ENCODE peak calls at places on chromosomes 16 and 17, in seven cellular contexts. One of them, this sample, is unnamed.

GRCh38 chr16:79077391-79077790 is 523.1 kb downstream of the MAF start:
- DNase-seq in H1: no peak
- DNase-seq in GM12892: no peak
- DNase-seq in GM12878: no peak
- DNase-seq in HepG2: no peak
- DNase-seq in K562: no peak
- DNase-seq in SK-N-SH: no peak
- DNase-seq in this sample: no peak

GRCh38 chr16:77881355-77882003 is 93.1 kb downstream of the VAT1L start:
- DNase-seq in H1: no peak
- DNase-seq in GM12892: no peak
- DNase-seq in HepG2: no peak
- DNase-seq in GM12878: no peak
- DNase-seq in SK-N-SH: no peak
- DNase-seq in K562: no peak
- DNase-seq in this sample: no peak

GRCh38 chr17:5282639-5283217 is 644 bp downstream of the RABEP1 start:
- DNase-seq in HepG2: no peak
- DNase-seq in GM12892: peak
- DNase-seq in H1: no peak
- DNase-seq in SK-N-SH: no peak
- DNase-seq in GM12878: no peak
- DNase-seq in K562: peak
- DNase-seq in this sample: no peak

GRCh38 chr17:78185981-78186688 is 717 bp downstream of the TK1 start:
- DNase-seq in GM12892: no peak
- DNase-seq in SK-N-SH: peak
- DNase-seq in K562: peak
- DNase-seq in GM12878: no peak
- DNase-seq in H1: no peak
- DNase-seq in HepG2: no peak
- DNase-seq in this sample: no peak

GRCh38 chr16:29710227-29711219 is 31.5 kb downstream of the QPRT start:
- DNase-seq in SK-N-SH: peak
- DNase-seq in K562: peak
- DNase-seq in H1: no peak
- DNase-seq in GM12892: no peak
- DNase-seq in HepG2: peak
- DNase-seq in GM12878: no peak
- DNase-seq in this sample: no peak

GRCh38 chr16:84464116-84464515 is 40.3 kb downstream of the MEAK7 start:
- DNase-seq in SK-N-SH: no peak
- DNase-seq in GM12878: no peak
- DNase-seq in HepG2: no peak
- DNase-seq in H1: peak
- DNase-seq in GM12892: no peak
- DNase-seq in K562: no peak
- DNase-seq in this sample: no peak

GRCh38 chr17:7844292-7845154 is 10.3 kb upstream of the TMEM88 start:
- DNase-seq in K562: peak
- DNase-seq in H1: peak
- DNase-seq in SK-N-SH: peak
- DNase-seq in HepG2: peak
- DNase-seq in GM12892: peak
- DNase-seq in GM12878: peak
- DNase-seq in this sample: peak

GRCh38 chr16:81568749-81569087 is 124.1 kb downstream of the CMIP start:
- DNase-seq in GM12878: no peak
- DNase-seq in H1: no peak
- DNase-seq in K562: no peak
- DNase-seq in GM12892: no peak
- DNase-seq in SK-N-SH: no peak
- DNase-seq in HepG2: no peak
- DNase-seq in this sample: no peak

GRCh38 chr17:49987681-49988441 is 7.2 kb downstream of the DLX3 start:
- DNase-seq in SK-N-SH: peak
- DNase-seq in K562: no peak
- DNase-seq in HepG2: no peak
- DNase-seq in GM12878: no peak
- DNase-seq in GM12892: peak
- DNase-seq in H1: peak
- DNase-seq in this sample: peak

GRCh38 chr17:68963958-68964357 is 8.8 kb upstream of the ABCA8 start:
- DNase-seq in GM12892: no peak
- DNase-seq in H1: no peak
- DNase-seq in K562: no peak
- DNase-seq in SK-N-SH: no peak
- DNase-seq in GM12878: no peak
- DNase-seq in HepG2: no peak
- DNase-seq in this sample: no peak

GRCh38 chr16:29992371-29992967 is 2.9 kb downstream of the HIRIP3 start:
- DNase-seq in HepG2: no peak
- DNase-seq in H1: no peak
- DNase-seq in K562: peak
- DNase-seq in GM12892: no peak
- DNase-seq in GM12878: no peak
- DNase-seq in SK-N-SH: no peak
- DNase-seq in this sample: no peak

GRCh38 chr17:43601280-43602050 is 55.3 kb upstream of the ETV4 start:
- DNase-seq in HepG2: no peak
- DNase-seq in GM12878: no peak
- DNase-seq in SK-N-SH: no peak
- DNase-seq in GM12892: no peak
- DNase-seq in H1: no peak
- DNase-seq in K562: no peak
- DNase-seq in this sample: no peak

GRCh38 chr17:62675260-62675659 is 47.8 kb downstream of the MRC2 start:
- DNase-seq in SK-N-SH: no peak
- DNase-seq in GM12892: no peak
- DNase-seq in K562: no peak
- DNase-seq in GM12878: no peak
- DNase-seq in HepG2: no peak
- DNase-seq in H1: no peak
- DNase-seq in this sample: no peak

GRCh38 chr17:28925912-28926365 is 23.1 kb upstream of the DHRS13 start:
- DNase-seq in SK-N-SH: no peak
- DNase-seq in GM12892: no peak
- DNase-seq in K562: peak
- DNase-seq in GM12878: peak
- DNase-seq in H1: no peak
- DNase-seq in HepG2: no peak
- DNase-seq in this sample: no peak

GRCh38 chr16:47069291-47069690 is 74.5 kb downstream of the NETO2 start:
- DNase-seq in H1: no peak
- DNase-seq in GM12878: no peak
- DNase-seq in SK-N-SH: no peak
- DNase-seq in HepG2: no peak
- DNase-seq in GM12892: no peak
- DNase-seq in K562: no peak
- DNase-seq in this sample: no peak

GRCh38 chr17:28427372-28427771 is 21.4 kb upstream of the SLC46A1 start:
- DNase-seq in K562: no peak
- DNase-seq in H1: no peak
- DNase-seq in GM12878: no peak
- DNase-seq in SK-N-SH: no peak
- DNase-seq in HepG2: no peak
- DNase-seq in GM12892: no peak
- DNase-seq in this sample: no peak

GRCh38 chr16:48365601-48366164 is 19.5 kb downstream of the SIAH1 start:
- DNase-seq in SK-N-SH: peak
- DNase-seq in GM12892: peak
- DNase-seq in GM12878: no peak
- DNase-seq in K562: peak
- DNase-seq in HepG2: peak
- DNase-seq in H1: peak
- DNase-seq in this sample: peak

GRCh38 chr17:77214743-77215142 is 74.0 kb downstream of the SEC14L1 start:
- DNase-seq in GM12878: no peak
- DNase-seq in GM12892: no peak
- DNase-seq in HepG2: peak
- DNase-seq in SK-N-SH: peak
- DNase-seq in K562: peak
- DNase-seq in H1: peak
- DNase-seq in this sample: no peak

GRCh38 chr16:3401719-3402397 is 843 bp downstream of the ZNF174 start:
- DNase-seq in HepG2: peak
- DNase-seq in GM12892: no peak
- DNase-seq in H1: peak
- DNase-seq in K562: peak
- DNase-seq in SK-N-SH: peak
- DNase-seq in GM12878: no peak
- DNase-seq in this sample: peak

GRCh38 chr17:19867654-19868395 is at the start of gene ULK2:
- DNase-seq in GM12892: peak
- DNase-seq in GM12878: no peak
- DNase-seq in HepG2: no peak
- DNase-seq in K562: no peak
- DNase-seq in H1: peak
- DNase-seq in SK-N-SH: peak
- DNase-seq in this sample: peak

GRCh38 chr17:43645765-43646481 is 15.8 kb downstream of the MEOX1 start:
- DNase-seq in HepG2: no peak
- DNase-seq in SK-N-SH: peak
- DNase-seq in K562: no peak
- DNase-seq in H1: peak
- DNase-seq in GM12892: no peak
- DNase-seq in GM12878: no peak
- DNase-seq in this sample: no peak

GRCh38 chr17:67532326-67532871 is 155.3 kb downstream of the PITPNC1 start:
- DNase-seq in HepG2: no peak
- DNase-seq in GM12878: no peak
- DNase-seq in H1: no peak
- DNase-seq in GM12892: no peak
- DNase-seq in SK-N-SH: no peak
- DNase-seq in K562: no peak
- DNase-seq in this sample: no peak
- TF ChIP-seq POLR2AphosphoS5 in HepG2: no peak
- TF ChIP-seq POLR2AphosphoS5 in GM12878: no peak
- TF ChIP-seq POLR2AphosphoS5 in H1: no peak
- TF ChIP-seq POLR2AphosphoS5 in GM12892: no peak
- TF ChIP-seq POLR2AphosphoS5 in SK-N-SH: no peak
- TF ChIP-seq POLR2AphosphoS5 in K562: no peak
- TF ChIP-seq POLR2AphosphoS5 in this sample: no peak

DNA sequence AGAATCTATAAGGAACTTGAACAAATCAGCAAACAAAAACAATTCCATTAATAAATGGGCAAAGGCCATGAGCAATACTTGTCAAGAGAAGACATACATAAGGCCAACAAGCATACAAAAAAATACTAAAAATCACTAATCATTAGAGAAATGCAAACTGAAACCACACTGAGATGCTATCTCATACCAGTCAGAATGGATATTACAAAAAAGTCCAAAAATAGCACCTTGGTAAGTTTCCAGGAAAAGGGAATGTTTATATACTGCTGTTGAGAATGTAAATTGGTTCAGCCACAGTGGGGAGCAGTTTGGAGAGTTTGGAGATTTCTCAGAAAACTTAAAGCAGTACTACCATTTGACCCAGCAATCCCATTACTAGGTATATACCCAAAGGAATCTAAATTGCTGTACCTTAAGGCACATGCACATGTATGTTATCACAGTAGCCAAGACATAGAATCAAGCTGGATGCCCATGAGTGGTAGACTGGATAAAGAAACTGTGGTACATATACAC is 467.7 kb downstream of the CDH11 start:
- DNase-seq in HepG2: no peak
- DNase-seq in H1: no peak
- DNase-seq in SK-N-SH: no peak
- DNase-seq in GM12878: no peak
- DNase-seq in GM12892: no peak
- DNase-seq in K562: no peak
- DNase-seq in this sample: no peak
- TF ChIP-seq TAF1 in HepG2: no peak
- TF ChIP-seq TAF1 in H1: no peak
- TF ChIP-seq TAF1 in SK-N-SH: no peak
- TF ChIP-seq TAF1 in GM12878: no peak
- TF ChIP-seq TAF1 in GM12892: no peak
- TF ChIP-seq TAF1 in K562: no peak
- TF ChIP-seq TAF1 in this sample: no peak

GRCh38 chr16:19645557-19645981 is 72.5 kb downstream of the KNOP1 start:
- DNase-seq in GM12878: no peak
- DNase-seq in GM12892: no peak
- DNase-seq in HepG2: no peak
- DNase-seq in SK-N-SH: no peak
- DNase-seq in K562: no peak
- DNase-seq in H1: peak
- DNase-seq in this sample: no peak
- TF ChIP-seq POLR2AphosphoS5 in GM12878: no peak
- TF ChIP-seq POLR2AphosphoS5 in GM12892: no peak
- TF ChIP-seq POLR2AphosphoS5 in HepG2: no peak
- TF ChIP-seq POLR2AphosphoS5 in SK-N-SH: no peak
- TF ChIP-seq POLR2AphosphoS5 in K562: no peak
- TF ChIP-seq POLR2AphosphoS5 in H1: no peak
- TF ChIP-seq POLR2AphosphoS5 in this sample: no peak

DNA sequence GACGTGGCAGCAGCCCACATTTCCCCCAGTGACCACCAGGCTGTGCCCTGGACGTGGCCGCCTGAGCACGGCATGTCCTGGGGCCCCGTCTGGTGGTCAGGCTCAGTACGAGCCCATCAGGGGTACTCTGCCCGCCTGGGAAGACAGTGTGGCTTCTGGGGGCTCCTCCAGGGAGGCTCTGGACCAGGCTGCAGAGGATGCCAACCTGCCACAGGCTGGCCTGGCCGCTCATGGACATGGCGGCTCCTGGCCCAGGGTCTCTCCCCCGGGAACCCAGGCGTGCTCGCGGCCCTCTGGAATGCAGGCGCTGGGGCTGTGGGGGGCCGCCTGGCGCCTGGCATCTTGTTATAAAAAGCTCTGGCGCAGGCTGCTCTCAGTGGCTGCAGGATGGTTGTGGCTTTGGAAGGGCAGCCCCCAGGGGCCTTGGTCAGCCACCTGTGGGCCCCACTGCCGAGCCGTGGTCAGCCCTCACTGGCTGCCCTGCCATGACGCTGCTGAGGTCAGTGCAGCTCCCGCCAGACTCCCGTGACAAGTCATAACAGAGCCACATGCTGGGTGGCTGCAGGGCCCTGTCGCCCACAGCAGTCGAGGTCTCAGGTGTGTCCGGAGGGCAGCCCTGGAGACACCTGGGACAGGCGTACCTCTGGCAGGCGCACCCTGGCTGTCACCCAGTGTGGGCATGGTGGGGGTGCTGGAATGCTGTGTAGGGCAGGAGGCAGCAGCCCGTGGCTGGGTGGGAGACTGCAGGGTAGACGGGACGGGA is 15.0 kb downstream of the CENPX start:
- DNase-seq in SK-N-SH: no peak
- DNase-seq in GM12878: no peak
- DNase-seq in GM12892: no peak
- DNase-seq in K562: no peak
- DNase-seq in HepG2: no peak
- DNase-seq in H1: no peak
- DNase-seq in this sample: no peak
- TF ChIP-seq TAF1 in SK-N-SH: no peak
- TF ChIP-seq TAF1 in GM12878: no peak
- TF ChIP-seq TAF1 in GM12892: no peak
- TF ChIP-seq TAF1 in K562: no peak
- TF ChIP-seq TAF1 in HepG2: no peak
- TF ChIP-seq TAF1 in H1: no peak
- TF ChIP-seq TAF1 in this sample: no peak

GRCh38 chr16:66502020-66502913 is 47.7 kb downstream of the TK2 start:
- DNase-seq in H1: no peak
- DNase-seq in GM12892: no peak
- DNase-seq in HepG2: peak
- DNase-seq in K562: no peak
- DNase-seq in GM12878: no peak
- DNase-seq in SK-N-SH: no peak
- DNase-seq in this sample: no peak
- TF ChIP-seq POLR2AphosphoS5 in H1: no peak
- TF ChIP-seq POLR2AphosphoS5 in GM12892: no peak
- TF ChIP-seq POLR2AphosphoS5 in HepG2: no peak
- TF ChIP-seq POLR2AphosphoS5 in K562: no peak
- TF ChIP-seq POLR2AphosphoS5 in GM12878: no peak
- TF ChIP-seq POLR2AphosphoS5 in SK-N-SH: no peak
- TF ChIP-seq POLR2AphosphoS5 in this sample: no peak